ENCODE peak calls at places on chromosome 2, in ten cellular contexts. W is astrocyte of the hippocampus; S is right lobe of liver; P is iris pigment epithelial cell; O is ACHN; D is NCI-H69; I is NCI-H2081 treated with DMSO at 0.1 percent for 48 hours; B is stimulated activated CD4-positive, alpha-beta T cell treated with anti-CD3 and anti-CD28 coated beads, Interleukin-15, amount 100 ng/mL, for 1 hour; X is GM12891; Z is HT1080. N is an unnamed sample.

GRCh38 chr2:186345745-186346144 is 140.3 kb upstream of the ZC3H15 start:
- DNase-seq in O (no peak), W (no peak), I (no peak), S (no peak), B (no peak), P (no peak), D (no peak), X (no peak), Z (no peak), N (no peak)

GRCh38 chr2:113324684-113325160 is 46.0 kb upstream of the PAX8 start:
- DNase-seq in B (no peak), P (peak), S (peak), W (peak), D (peak), Z (peak), X (peak), I (no peak), O (peak), N (peak)

GRCh38 chr2:30706534-30707303 is 100.5 kb downstream of the CAPN13 start:
- DNase-seq in D (peak), I (no peak), P (peak), W (peak), S (peak), B (peak), Z (peak), O (peak), X (peak), N (peak)

GRCh38 chr2:74142340-74142739 is 5.4 kb downstream of the BOLA3 start:
- DNase-seq in D (peak), X (no peak), W (no peak), O (peak), Z (no peak), S (no peak), P (no peak), B (no peak), I (no peak), N (no peak)

GRCh38 chr2:144014108-144014507 is 505.8 kb downstream of the ZEB2 start:
- DNase-seq in B (no peak), S (no peak), D (no peak), I (no peak), W (no peak), O (no peak), P (peak), X (no peak), Z (no peak), N (no peak)

GRCh38 chr2:9481257-9481922 is 7.0 kb downstream of the IAH1 start:
- DNase-seq in S (no peak), D (no peak), Z (peak), I (no peak), P (peak), X (no peak), O (no peak), W (peak), B (no peak), N (no peak)

GRCh38 chr2:217387776-217388381 is 528.0 kb upstream of the TNP1 start:
- DNase-seq in X (no peak), P (peak), I (no peak), O (no peak), D (peak), S (no peak), Z (no peak), W (peak), B (no peak), N (no peak)

GRCh38 chr2:36566887-36567286 is 31.1 kb downstream of the FEZ2 start:
- DNase-seq in P (peak), W (no peak), B (no peak), Z (no peak), S (no peak), D (no peak), X (no peak), O (no peak), I (no peak), N (no peak)

GRCh38 chr2:172429351-172429968 is 2.1 kb downstream of the ITGA6 start:
- DNase-seq in W (peak), P (peak), S (no peak), Z (peak), B (no peak), X (no peak), D (peak), O (peak), I (no peak), N (no peak)

GRCh38 chr2:180125245-180125962 is 118.3 kb upstream of the CWC22 start:
- DNase-seq in X (peak), S (peak), P (peak), I (peak), W (peak), D (peak), Z (peak), B (no peak), O (peak), N (no peak)